ENCODE peak calls at places on chromosomes 12 and 14, in five cellular contexts. One of them, this sample, is unnamed.

GRCh38 chr12:55698241-55698955 is 9.3 kb downstream of the ITGA7 start:
- DNase-seq in uterus: peak
- DNase-seq in BJ: no peak
- DNase-seq in WERI-Rb-1: no peak
- DNase-seq in Peyer's patch: no peak
- DNase-seq in this sample: no peak

GRCh38 chr14:32375663-32376062 is 46.6 kb downstream of the AKAP6 start:
- DNase-seq in WERI-Rb-1: no peak
- DNase-seq in BJ: no peak
- DNase-seq in uterus: no peak
- DNase-seq in Peyer's patch: no peak
- DNase-seq in this sample: no peak

GRCh38 chr12:52342781-52343490 is 21.7 kb upstream of the KRT83 start:
- DNase-seq in uterus: no peak
- DNase-seq in WERI-Rb-1: no peak
- DNase-seq in BJ: no peak
- DNase-seq in Peyer's patch: no peak
- DNase-seq in this sample: no peak

GRCh38 chr12:39622306-39622705 is 2.7 kb upstream of the ABCD2 start:
- DNase-seq in BJ: no peak
- DNase-seq in uterus: no peak
- DNase-seq in WERI-Rb-1: no peak
- DNase-seq in Peyer's patch: no peak
- DNase-seq in this sample: no peak

GRCh38 chr14:76955575-76956252 is 72.8 kb downstream of the IRF2BPL start:
- DNase-seq in BJ: no peak
- DNase-seq in WERI-Rb-1: no peak
- DNase-seq in Peyer's patch: peak
- DNase-seq in uterus: no peak
- DNase-seq in this sample: no peak

GRCh38 chr14:72739446-72740405 is 154.2 kb downstream of the DPF3 start:
- DNase-seq in Peyer's patch: no peak
- DNase-seq in WERI-Rb-1: no peak
- DNase-seq in uterus: no peak
- DNase-seq in BJ: no peak
- DNase-seq in this sample: no peak

GRCh38 chr14:101301011-101301410 is 260.3 kb upstream of the DIO3 start:
- DNase-seq in WERI-Rb-1: no peak
- DNase-seq in BJ: no peak
- DNase-seq in uterus: no peak
- DNase-seq in Peyer's patch: no peak
- DNase-seq in this sample: no peak

GRCh38 chr14:105474478-105475268 is at the start of gene CRIP2:
- DNase-seq in uterus: peak
- DNase-seq in Peyer's patch: no peak
- DNase-seq in WERI-Rb-1: peak
- DNase-seq in BJ: no peak
- DNase-seq in this sample: no peak

GRCh38 chr12:111412830-111413441 is 7.2 kb downstream of the SH2B3 start:
- DNase-seq in uterus: no peak
- DNase-seq in WERI-Rb-1: no peak
- DNase-seq in Peyer's patch: no peak
- DNase-seq in BJ: no peak
- DNase-seq in this sample: no peak

GRCh38 chr12:119412811-119413794 is 78.6 kb downstream of the CCDC60 start:
- DNase-seq in Peyer's patch: no peak
- DNase-seq in BJ: peak
- DNase-seq in WERI-Rb-1: peak
- DNase-seq in uterus: peak
- DNase-seq in this sample: peak

GRCh38 chr12:6180300-6181051 is 19.7 kb upstream of the CD9 start:
- DNase-seq in uterus: peak
- DNase-seq in WERI-Rb-1: no peak
- DNase-seq in BJ: no peak
- DNase-seq in Peyer's patch: no peak
- DNase-seq in this sample: no peak

GRCh38 chr14:72892103-72892878 is 1.6 kb downstream of the DPF3 start:
- DNase-seq in uterus: no peak
- DNase-seq in Peyer's patch: no peak
- DNase-seq in WERI-Rb-1: no peak
- DNase-seq in BJ: no peak
- DNase-seq in this sample: no peak

GRCh38 chr14:102272392-102272791 is 32.6 kb downstream of the MOK start:
- DNase-seq in BJ: no peak
- DNase-seq in uterus: no peak
- DNase-seq in Peyer's patch: no peak
- DNase-seq in WERI-Rb-1: no peak
- DNase-seq in this sample: no peak

GRCh38 chr12:74900232-74900631 is 309.4 kb downstream of the KCNC2 start:
- DNase-seq in BJ: no peak
- DNase-seq in WERI-Rb-1: no peak
- DNase-seq in Peyer's patch: no peak
- DNase-seq in uterus: no peak
- DNase-seq in this sample: no peak

GRCh38 chr14:50943261-50943942 is 881 bp downstream of the PYGL start:
- DNase-seq in Peyer's patch: peak
- DNase-seq in WERI-Rb-1: no peak
- DNase-seq in BJ: no peak
- DNase-seq in uterus: peak
- DNase-seq in this sample: no peak

GRCh38 chr12:110023634-110024023 is 24.4 kb downstream of the ANKRD13A start:
- DNase-seq in Peyer's patch: no peak
- DNase-seq in BJ: no peak
- DNase-seq in WERI-Rb-1: peak
- DNase-seq in uterus: no peak
- DNase-seq in this sample: no peak

GRCh38 chr12:82608706-82609105 is 78.0 kb upstream of the TMTC2 start:
- DNase-seq in Peyer's patch: no peak
- DNase-seq in WERI-Rb-1: no peak
- DNase-seq in uterus: no peak
- DNase-seq in BJ: peak
- DNase-seq in this sample: no peak

GRCh38 chr14:71594828-71595227 is 337.4 kb upstream of the RGS6 start:
- DNase-seq in WERI-Rb-1: no peak
- DNase-seq in BJ: no peak
- DNase-seq in uterus: no peak
- DNase-seq in Peyer's patch: no peak
- DNase-seq in this sample: no peak

GRCh38 chr14:78425332-78425731 is 255.2 kb downstream of the NRXN3 start:
- DNase-seq in Peyer's patch: no peak
- DNase-seq in WERI-Rb-1: no peak
- DNase-seq in uterus: no peak
- DNase-seq in BJ: no peak
- DNase-seq in this sample: no peak

GRCh38 chr14:75461755-75462349 is 34.0 kb downstream of the JDP2 start:
- DNase-seq in BJ: no peak
- DNase-seq in WERI-Rb-1: no peak
- DNase-seq in Peyer's patch: no peak
- DNase-seq in uterus: no peak
- DNase-seq in this sample: no peak

GRCh38 chr12:101697197-101697929 is at the start of gene CHPT1:
- DNase-seq in WERI-Rb-1: peak
- DNase-seq in Peyer's patch: peak
- DNase-seq in uterus: peak
- DNase-seq in BJ: no peak
- DNase-seq in this sample: no peak

GRCh38 chr14:68012861-68013260 is 193.3 kb downstream of the RAD51B start:
- DNase-seq in uterus: no peak
- DNase-seq in WERI-Rb-1: no peak
- DNase-seq in BJ: no peak
- DNase-seq in Peyer's patch: no peak
- DNase-seq in this sample: no peak

GRCh38 chr14:100059433-100059781 is 5.8 kb upstream of the EVL start:
- DNase-seq in BJ: no peak
- DNase-seq in uterus: no peak
- DNase-seq in Peyer's patch: no peak
- DNase-seq in WERI-Rb-1: no peak
- DNase-seq in this sample: no peak

GRCh38 chr12:130602251-130602650 is 113.8 kb downstream of the RIMBP2 start:
- DNase-seq in WERI-Rb-1: no peak
- DNase-seq in uterus: no peak
- DNase-seq in Peyer's patch: no peak
- DNase-seq in BJ: no peak
- DNase-seq in this sample: no peak

GRCh38 chr12:24565300-24565699 is 383.6 kb downstream of the BCAT1 start:
- DNase-seq in Peyer's patch: no peak
- DNase-seq in WERI-Rb-1: peak
- DNase-seq in uterus: no peak
- DNase-seq in BJ: no peak
- DNase-seq in this sample: no peak

GRCh38 chr12:101959607-101960006 is 82.2 kb downstream of the DRAM1 start:
- DNase-seq in BJ: no peak
- DNase-seq in uterus: no peak
- DNase-seq in Peyer's patch: no peak
- DNase-seq in WERI-Rb-1: no peak
- DNase-seq in this sample: no peak

GRCh38 chr12:111643428-111643826 is 42.3 kb downstream of the BRAP start:
- DNase-seq in WERI-Rb-1: no peak
- DNase-seq in uterus: no peak
- DNase-seq in BJ: no peak
- DNase-seq in Peyer's patch: no peak
- DNase-seq in this sample: no peak

GRCh38 chr12:50110127-50110761 is 1.8 kb upstream of the COX14 start:
- DNase-seq in uterus: peak
- DNase-seq in WERI-Rb-1: peak
- DNase-seq in Peyer's patch: peak
- DNase-seq in BJ: no peak
- DNase-seq in this sample: no peak

GRCh38 chr14:64801800-64802199 is 77.9 kb downstream of the SPTB start:
- DNase-seq in Peyer's patch: no peak
- DNase-seq in BJ: no peak
- DNase-seq in uterus: no peak
- DNase-seq in WERI-Rb-1: peak
- DNase-seq in this sample: no peak

GRCh38 chr14:58826845-58827686 is 189.3 kb downstream of the DACT1 start:
- DNase-seq in BJ: no peak
- DNase-seq in Peyer's patch: no peak
- DNase-seq in WERI-Rb-1: no peak
- DNase-seq in uterus: no peak
- DNase-seq in this sample: no peak
- TF ChIP-seq CTCF in BJ: peak
- TF ChIP-seq CTCF in Peyer's patch: peak
- TF ChIP-seq CTCF in WERI-Rb-1: no peak
- TF ChIP-seq CTCF in uterus: no peak
- TF ChIP-seq CTCF in this sample: peak

GRCh38 chr14:69485261-69485660 is 733 bp downstream of the PLEKHD1 start:
- DNase-seq in WERI-Rb-1: no peak
- DNase-seq in BJ: no peak
- DNase-seq in uterus: no peak
- DNase-seq in Peyer's patch: no peak
- DNase-seq in this sample: no peak

GRCh38 chr14:69485701-69486100 is 1.2 kb downstream of the PLEKHD1 start:
- DNase-seq in uterus: no peak
- DNase-seq in WERI-Rb-1: no peak
- DNase-seq in BJ: no peak
- DNase-seq in Peyer's patch: no peak
- DNase-seq in this sample: no peak

GRCh38 chr14:69484444-69485113 is at the start of gene PLEKHD1:
- DNase-seq in BJ: no peak
- DNase-seq in WERI-Rb-1: peak
- DNase-seq in Peyer's patch: no peak
- DNase-seq in uterus: no peak
- DNase-seq in this sample: no peak

GRCh38 chr14:69481815-69482568 is 2.5 kb upstream of the PLEKHD1 start:
- DNase-seq in BJ: no peak
- DNase-seq in WERI-Rb-1: no peak
- DNase-seq in Peyer's patch: no peak
- DNase-seq in uterus: no peak
- DNase-seq in this sample: peak

GRCh38 chr14:69483765-69484443 is 624 bp upstream of the PLEKHD1 start:
- DNase-seq in uterus: peak
- DNase-seq in Peyer's patch: no peak
- DNase-seq in WERI-Rb-1: no peak
- DNase-seq in BJ: no peak
- DNase-seq in this sample: no peak
- H3K4me3 ChIP-seq in uterus: no peak
- H3K4me3 ChIP-seq in Peyer's patch: peak
- H3K4me3 ChIP-seq in WERI-Rb-1: no peak
- H3K4me3 ChIP-seq in BJ: peak
- H3K4me3 ChIP-seq in this sample: peak

DNA sequence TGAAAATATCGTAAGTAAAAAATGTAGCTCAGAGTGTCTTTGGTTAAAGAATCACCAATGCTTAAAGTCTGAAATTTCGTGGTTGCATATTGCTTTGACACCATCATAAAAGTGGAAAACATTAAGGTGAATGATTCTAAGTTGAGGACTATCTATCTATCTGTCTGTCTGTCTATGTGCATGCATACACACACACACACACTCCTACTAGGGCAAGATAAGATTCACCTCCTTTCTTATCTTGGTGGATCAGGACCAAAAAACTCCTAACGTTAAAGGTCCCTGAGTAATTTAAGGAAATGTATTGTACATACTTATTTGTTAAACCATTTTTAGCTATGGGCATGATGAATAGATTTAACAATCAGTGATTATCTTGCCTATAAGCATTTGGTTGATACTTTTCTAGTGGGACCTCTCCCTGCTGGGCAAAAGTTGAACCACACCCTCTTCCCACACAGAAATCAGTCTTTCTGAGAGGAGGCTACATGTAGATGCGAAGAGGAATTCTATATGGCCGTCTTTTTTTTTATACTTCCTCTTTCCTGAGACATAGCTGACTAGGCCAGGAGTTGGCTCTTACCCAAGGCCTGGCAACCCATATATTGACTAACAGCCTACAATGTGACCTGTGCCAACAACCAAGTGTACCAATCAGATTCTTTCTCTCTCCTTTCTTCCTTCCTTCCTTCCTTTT is 19.3 kb upstream of the LLPH start:
- DNase-seq in Peyer's patch: no peak
- DNase-seq in uterus: no peak
- DNase-seq in BJ: no peak
- DNase-seq in WERI-Rb-1: no peak
- DNase-seq in this sample: no peak
- TF ChIP-seq CTCF in Peyer's patch: no peak
- TF ChIP-seq CTCF in uterus: no peak
- TF ChIP-seq CTCF in BJ: peak
- TF ChIP-seq CTCF in WERI-Rb-1: no peak
- TF ChIP-seq CTCF in this sample: peak

DNA sequence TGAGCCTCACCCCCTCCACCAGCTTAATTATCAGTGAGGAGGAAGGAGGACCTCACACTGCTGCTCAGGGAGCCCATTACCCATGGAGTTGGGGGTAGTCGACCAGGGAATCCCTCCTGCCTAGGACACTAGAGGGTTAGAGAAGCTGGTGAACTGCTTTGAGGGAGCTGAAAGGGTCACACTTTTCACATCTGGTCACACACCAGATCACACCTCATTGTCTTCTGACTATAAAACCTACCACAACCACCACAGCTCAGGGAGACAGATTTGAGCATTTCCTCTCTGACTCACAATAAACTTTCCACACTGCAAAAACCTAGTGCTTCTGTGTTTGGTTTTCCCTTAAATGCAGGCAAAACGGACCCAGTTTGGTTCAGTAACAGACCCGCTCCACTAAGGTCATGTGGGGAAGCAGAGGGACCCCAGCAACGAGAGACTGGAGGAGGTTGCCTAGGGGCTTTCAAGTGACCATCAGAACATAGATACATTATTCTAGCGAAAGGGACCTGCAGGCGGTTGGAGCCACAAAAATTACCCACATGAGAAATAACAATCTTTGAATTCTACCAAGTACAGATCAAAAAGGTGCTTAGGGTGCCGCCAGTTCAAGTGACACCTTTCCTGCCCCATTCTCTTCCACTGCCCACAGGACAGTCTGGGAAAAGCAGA is 151.4 kb upstream of the AVPR1A start:
- DNase-seq in uterus: no peak
- DNase-seq in BJ: no peak
- DNase-seq in Peyer's patch: no peak
- DNase-seq in WERI-Rb-1: no peak
- DNase-seq in this sample: no peak
- H3K4me3 ChIP-seq in uterus: no peak
- H3K4me3 ChIP-seq in BJ: no peak
- H3K4me3 ChIP-seq in Peyer's patch: no peak
- H3K4me3 ChIP-seq in WERI-Rb-1: no peak
- H3K4me3 ChIP-seq in this sample: no peak

This sample was measured in kidney epithelial cell.